ENCODE peak calls at places on chromosomes 4 and X, in eight cellular contexts. V is transverse colon, P is H1, E is endodermal cell, O is K562, N is right atrium auricular region, C is stomach, K is mammary epithelial cell. R is an unnamed sample. For H3K9me3, the result is how much of the 10 kb centered on the place peaks cover.

GRCh38 chr4:141668200-141668599 is 31.8 kb downstream of the IL15 start:
- DNase-seq in V (no peak), P (no peak), E (no peak), O (no peak), N (no peak), C (no peak), K (no peak), R (no peak)

GRCh38 chrX:68084765-68085164 is 348.5 kb downstream of the OPHN1 start:
- DNase-seq in V (no peak), P (no peak), E (no peak), O (no peak), N (no peak), C (no peak), K (peak), R (no peak)

GRCh38 chr4:101187837-101188236 is 159.5 kb downstream of the PPP3CA start:
- DNase-seq in V (no peak), P (no peak), E (no peak), O (no peak), N (no peak), C (no peak), K (no peak), R (no peak)

GRCh38 chrX:17174671-17175070 is 200.3 kb upstream of the NHS start:
- DNase-seq in V (no peak), P (no peak), E (no peak), O (no peak), N (no peak), C (no peak), K (no peak), R (no peak)

GRCh38 chr4:176444741-176445140 is 125.0 kb downstream of the SPCS3 start:
- DNase-seq in V (no peak), P (no peak), E (no peak), O (no peak), N (no peak), C (no peak), K (peak), R (no peak)

GRCh38 chr4:89000844-89001360 is 56.1 kb downstream of the FAM13A start:
- DNase-seq in V (no peak), P (no peak), E (no peak), O (peak), N (no peak), C (no peak), K (peak), R (no peak)

GRCh38 chr4:133483600-133484246 is 334.6 kb downstream of the PCDH10 start:
- DNase-seq in V (no peak), P (no peak), E (peak), O (no peak), N (no peak), C (no peak), K (peak), R (no peak)

GRCh38 chr4:100289980-100290379 is 99.7 kb upstream of the DDIT4L start:
- DNase-seq in V (no peak), P (no peak), E (no peak), O (no peak), N (no peak), C (no peak), K (no peak), R (no peak)

GRCh38 chr4:8912089-8912455 is 40.4 kb upstream of the HMX1 start:
- DNase-seq in V (no peak), P (peak), E (no peak), O (no peak), N (no peak), C (peak), K (no peak), R (no peak)

GRCh38 chr4:159141193-159141592 is 38.3 kb downstream of the RAPGEF2 start:
- DNase-seq in V (no peak), P (no peak), E (no peak), O (no peak), N (no peak), C (no peak), K (no peak), R (no peak)

GRCh38 chr4:71231073-71231752 is 107.6 kb upstream of the SLC4A4 start:
- DNase-seq in V (peak), P (no peak), E (no peak), O (no peak), N (peak), C (peak), K (no peak), R (no peak)

GRCh38 chrX:78822157-78822683 is 74.7 kb downstream of the LPAR4 start:
- DNase-seq in V (no peak), P (no peak), E (no peak), O (no peak), N (no peak), C (no peak), K (no peak), R (no peak)

GRCh38 chrX:95974885-95975284 is 709.8 kb upstream of the DIAPH2 start:
- DNase-seq in V (no peak), P (no peak), E (no peak), O (no peak), N (no peak), C (no peak), K (no peak), R (no peak)

GRCh38 chr4:121156822-121157769 is 7.0 kb downstream of the TNIP3 start:
- DNase-seq in V (peak), P (peak), E (peak), O (no peak), N (no peak), C (no peak), K (no peak), R (no peak)

GRCh38 chrX:149495573-149496071 is 9.5 kb downstream of the IDS start:
- DNase-seq in V (no peak), P (no peak), E (peak), O (no peak), N (peak), C (no peak), K (peak), R (no peak)

GRCh38 chr4:16636911-16637630 is 261.4 kb downstream of the LDB2 start:
- DNase-seq in V (no peak), P (no peak), E (no peak), O (no peak), N (no peak), C (no peak), K (no peak), R (no peak)

GRCh38 chr4:144903953-144904711 is 193.9 kb downstream of the ANAPC10 start:
- DNase-seq in V (no peak), P (no peak), E (no peak), O (no peak), N (no peak), C (no peak), K (peak), R (no peak)

GRCh38 chrX:997631-998137 is 214.8 kb downstream of the CRLF2 start:
- DNase-seq in V (no peak), P (peak), E (peak), O (no peak), N (no peak), C (no peak), K (no peak), R (no peak)

GRCh38 chr4:15781427-15782095 is 3.4 kb downstream of the CD38 start:
- DNase-seq in V (peak), P (no peak), E (no peak), O (no peak), N (no peak), C (no peak), K (peak), R (no peak)

GRCh38 chr4:43163101-43163792 is 270.7 kb downstream of the GRXCR1 start:
- DNase-seq in V (no peak), P (no peak), E (no peak), O (no peak), N (no peak), C (no peak), K (no peak), R (no peak)

GRCh38 chr4:2803624-2804448 is 11.0 kb downstream of the SH3BP2 start:
- DNase-seq in V (peak), P (no peak), E (no peak), O (peak), N (no peak), C (no peak), K (no peak), R (no peak)

GRCh38 chr4:185143596-185143969 is 517 bp downstream of the SLC25A4 start:
- DNase-seq in V (peak), P (no peak), E (no peak), O (peak), N (no peak), C (peak), K (peak), R (peak)

DNA sequence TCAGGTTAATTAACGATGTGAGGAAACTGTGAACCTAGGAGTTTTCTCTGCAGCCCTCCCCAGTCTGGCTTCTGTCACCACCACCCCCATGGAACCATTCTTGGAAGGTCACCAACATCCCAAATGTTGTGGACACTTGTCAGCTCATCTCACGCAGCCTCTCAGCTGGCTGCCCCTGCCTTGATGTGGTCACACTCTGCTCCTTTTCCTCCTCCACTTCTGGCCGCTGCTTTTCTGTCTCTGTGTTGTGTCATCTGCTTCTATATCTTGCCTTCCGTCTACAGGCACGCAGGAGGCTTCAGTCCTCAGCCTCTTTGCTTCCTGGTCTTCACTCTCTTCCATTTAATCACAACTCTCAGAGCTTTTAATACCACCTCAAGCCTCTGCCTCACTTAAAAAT is 371.5 kb upstream of the SLIT2 start:
- DNase-seq in V (no peak), P (no peak), E (no peak), O (no peak), N (no peak), C (no peak), K (no peak), R (no peak)
- H3K27ac ChIP-seq in V (no peak), P (no peak), E (no peak), O (no peak), N (peak), C (no peak), K (no peak), R (no peak)

GRCh38 chrX:97446298-97446882 is 562.7 kb downstream of the RPA4 start:
- DNase-seq in V (no peak), P (no peak), E (no peak), O (no peak), N (no peak), C (no peak), K (no peak), R (no peak)
- TF ChIP-seq CTCF in V (no peak), P (no peak), E (peak), O (no peak), N (no peak), C (no peak), K (peak), R (no peak)

GRCh38 chr4:7571736-7572135 is 137.0 kb upstream of the PSAPL1 start:
- DNase-seq in V (no peak), P (no peak), E (no peak), O (no peak), N (no peak), C (no peak), K (no peak), R (no peak)

GRCh38 chr4:7573692-7574091 is 139.0 kb upstream of the PSAPL1 start:
- DNase-seq in V (no peak), P (no peak), E (no peak), O (no peak), N (no peak), C (no peak), K (no peak), R (no peak)

GRCh38 chr4:7575426-7575825 is 140.7 kb upstream of the PSAPL1 start:
- DNase-seq in V (no peak), P (no peak), E (no peak), O (no peak), N (no peak), C (no peak), K (no peak), R (no peak)

GRCh38 chr4:7570156-7570778 is 135.5 kb upstream of the PSAPL1 start:
- DNase-seq in V (no peak), P (no peak), E (no peak), O (no peak), N (no peak), C (no peak), K (no peak), R (no peak)

GRCh38 chr4:7571001-7571400 is 136.3 kb upstream of the PSAPL1 start:
- DNase-seq in V (no peak), P (no peak), E (no peak), O (no peak), N (no peak), C (no peak), K (no peak), R (no peak)
- H3K9me3 ChIP-seq in V (under half), P (under half), E (under half), O (under half), N (under half), C (under half), K (under half), R (under half)

DNA sequence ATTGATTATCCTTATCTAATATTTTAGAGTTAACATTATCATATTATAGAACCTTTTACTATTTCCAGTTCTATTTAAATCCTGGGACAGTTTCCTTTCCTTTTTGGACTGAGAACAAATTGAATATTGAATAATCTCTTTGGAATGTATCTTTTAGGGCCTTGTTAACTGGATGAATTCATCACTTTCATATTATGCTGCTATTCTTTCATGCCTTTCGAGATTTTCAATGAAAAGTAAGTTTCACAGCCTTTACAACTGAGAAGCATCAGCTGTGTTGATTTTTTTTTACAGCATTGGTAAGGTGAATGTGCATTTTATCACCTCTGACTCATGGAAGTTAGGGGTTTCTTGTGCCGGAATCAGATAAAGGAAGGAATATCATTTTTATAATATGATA is 39.6 kb downstream of the PDLIM5 start:
- DNase-seq in V (no peak), P (no peak), E (no peak), O (no peak), N (no peak), C (no peak), K (peak), R (no peak)
- H3K27ac ChIP-seq in V (no peak), P (no peak), E (no peak), O (no peak), N (peak), C (no peak), K (peak), R (no peak)

GRCh38 chr4:108172231-108172779 is 3.6 kb upstream of the LEF1 start:
- DNase-seq in V (peak), P (peak), E (no peak), O (no peak), N (no peak), C (no peak), K (no peak), R (peak)

GRCh38 chr4:108170729-108171540 is 2.2 kb upstream of the LEF1 start:
- DNase-seq in V (no peak), P (no peak), E (peak), O (peak), N (no peak), C (no peak), K (no peak), R (no peak)

GRCh38 chr4:108172780-108173598 is 4.3 kb upstream of the LEF1 start:
- DNase-seq in V (peak), P (peak), E (peak), O (peak), N (no peak), C (peak), K (peak), R (peak)

GRCh38 chr4:108173599-108174057 is 4.9 kb upstream of the LEF1 start:
- DNase-seq in V (no peak), P (no peak), E (no peak), O (no peak), N (no peak), C (no peak), K (no peak), R (no peak)

DNA sequence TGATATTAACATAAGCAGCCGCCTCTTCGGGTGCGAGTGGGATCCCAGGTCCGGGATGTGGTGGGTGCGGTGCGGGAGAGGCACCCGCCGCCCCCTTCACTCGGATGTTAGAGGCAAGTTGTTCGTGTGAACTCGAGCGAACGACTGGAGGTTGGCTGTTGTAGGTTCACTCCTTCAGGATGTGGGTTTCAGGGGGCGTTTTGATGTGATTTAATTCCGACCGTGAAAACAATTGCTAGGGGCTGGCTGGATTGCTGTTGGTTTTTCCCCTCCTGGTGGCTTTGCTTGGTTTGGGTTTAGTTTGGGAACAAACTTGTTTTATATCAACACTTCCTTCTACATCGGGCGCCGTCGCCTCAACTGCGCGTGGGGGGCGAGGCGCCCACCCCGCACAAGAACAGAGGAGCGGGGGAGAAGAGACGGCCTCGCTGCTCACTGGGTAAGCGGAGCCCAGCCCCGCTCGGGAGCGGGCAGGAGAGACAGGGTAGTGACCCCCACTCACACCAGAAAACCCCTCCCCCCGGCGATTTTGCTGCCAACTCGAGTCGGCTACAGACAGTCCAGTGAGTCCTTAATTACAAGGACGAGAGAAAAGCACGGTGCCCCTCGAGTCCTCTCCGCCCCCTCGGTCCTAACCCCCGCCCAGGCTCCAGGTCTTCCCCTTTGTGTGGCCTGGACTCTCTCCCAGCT is 3.0 kb upstream of the LEF1 start:
- DNase-seq in V (no peak), P (peak), E (peak), O (no peak), N (no peak), C (no peak), K (no peak), R (peak)
- TF ChIP-seq CTCF in V (no peak), P (no peak), E (no peak), O (no peak), N (no peak), C (no peak), K (no peak), R (no peak)

GRCh38 chrX:153554519-153555167 is 37.2 kb downstream of the ATP2B3 start:
- DNase-seq in V (peak), P (peak), E (peak), O (peak), N (peak), C (peak), K (peak), R (peak)
- H3K9me3 ChIP-seq in V (under half), P (under half), E (under half), O (under half), N (under half), C (under half), K (under half), R (under half)

DNA sequence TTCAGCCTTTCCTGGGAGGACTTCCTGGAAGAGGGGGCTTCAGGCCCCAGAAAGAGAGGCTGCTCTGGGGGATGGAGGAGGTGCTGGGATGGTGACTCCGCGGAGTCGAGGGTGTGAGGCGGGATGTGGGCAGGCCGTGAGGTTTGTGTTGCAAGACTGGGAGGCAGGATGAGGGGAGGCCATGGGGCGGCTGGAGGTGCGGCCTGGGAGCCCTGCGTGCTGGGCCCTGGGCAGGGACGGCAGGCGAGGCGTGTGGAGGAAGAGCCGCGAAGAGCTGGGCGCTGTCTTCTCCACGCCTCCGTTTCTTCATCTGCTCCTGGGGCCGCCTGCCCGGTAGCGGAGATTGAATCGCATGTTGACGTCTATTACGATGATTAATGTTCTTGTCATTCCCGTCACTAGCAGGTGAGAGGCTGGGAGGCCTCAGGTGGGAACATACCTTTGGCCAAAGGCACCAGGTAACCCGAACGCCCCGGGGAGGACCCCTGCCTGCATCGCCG is 854 bp upstream of the FGFRL1 start:
- DNase-seq in V (peak), P (no peak), E (peak), O (peak), N (peak), C (peak), K (peak), R (peak)
- H3K27ac ChIP-seq in V (peak), P (no peak), E (no peak), O (no peak), N (peak), C (peak), K (peak), R (peak)

DNA sequence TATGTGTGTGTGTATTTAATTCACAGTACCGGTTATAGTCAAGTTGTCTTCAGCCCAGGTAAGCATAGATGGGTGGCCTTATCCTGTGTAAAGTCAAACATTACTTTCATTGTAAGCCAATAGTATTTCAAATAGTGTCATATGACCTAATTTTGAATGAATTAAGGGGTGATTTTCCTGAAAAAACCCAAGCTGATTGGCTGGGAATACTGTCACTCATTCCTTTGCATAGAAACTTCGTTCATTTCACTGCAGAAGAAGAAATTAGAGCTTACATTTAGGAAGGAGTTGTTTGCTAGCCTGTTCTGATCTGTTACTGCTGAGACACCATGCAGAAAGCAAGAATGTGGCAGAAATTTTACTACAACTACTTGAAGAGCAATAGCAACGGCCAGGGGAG is 45.4 kb downstream of the SMARCAD1 start:
- DNase-seq in V (no peak), P (no peak), E (no peak), O (no peak), N (no peak), C (no peak), K (no peak), R (no peak)
- TF ChIP-seq CTCF in V (no peak), P (no peak), E (no peak), O (no peak), N (no peak), C (no peak), K (no peak), R (no peak)

GRCh38 chrX:114465689-114466088 is 118.2 kb upstream of the HTR2C start:
- DNase-seq in V (no peak), P (no peak), E (peak), O (no peak), N (no peak), C (no peak), K (no peak), R (no peak)

GRCh38 chrX:114462266-114462665 is 121.6 kb upstream of the HTR2C start:
- DNase-seq in V (no peak), P (no peak), E (no peak), O (no peak), N (no peak), C (no peak), K (no peak), R (no peak)
- H3K9me3 ChIP-seq in V (under half), P (under half), E (under half), O (under half), N (under half), C (under half), K (under half), R (under half)